ENCODE peak calls at places on chromosomes 12 and 14, in nine cellular contexts. N is stimulated activated CD8-positive, alpha-beta memory T cell treated with anti-CD3 and anti-CD28 coated beads, Interleukin-2, amount 100 ng/mL, for 1 hour; I is B cell; H is fibroblast of villous mesenchyme; B is stimulated activated CD4-positive, alpha-beta T cell treated with anti-CD3 and anti-CD28 coated beads, Interleukin-15, amount 100 ng/mL, for 1 hour; R is germinal center; Y is amniotic stem cell; C is NCI-H1048; P is kidney glomerular epithelial cell. A is an unnamed sample.

GRCh38 chr12:6376079-6376941 is 947 bp upstream of the SCNN1A start:
- DNase-seq in N (no peak), I (no peak), H (peak), B (no peak), R (no peak), Y (no peak), C (no peak), P (no peak), A (peak)

GRCh38 chr12:38711055-38711454 is 194.3 kb downstream of the CPNE8 start:
- DNase-seq in N (no peak), I (no peak), H (peak), B (no peak), R (no peak), Y (no peak), C (no peak), P (no peak), A (peak)

GRCh38 chr12:9813821-9814798 is 13.2 kb upstream of the KLRF1 start:
- DNase-seq in N (peak), I (peak), H (peak), B (peak), R (peak), Y (no peak), C (no peak), P (peak), A (peak)

GRCh38 chr14:102071283-102071998 is 15.4 kb downstream of the HSP90AA1 start:
- DNase-seq in N (no peak), I (no peak), H (no peak), B (no peak), R (no peak), Y (no peak), C (peak), P (no peak), A (no peak)

GRCh38 chr14:93103392-93104080 is 12.2 kb downstream of the ITPK1 start:
- DNase-seq in N (no peak), I (peak), H (peak), B (peak), R (peak), Y (no peak), C (no peak), P (no peak), A (peak)

GRCh38 chr14:65878586-65878985 is 466.1 kb downstream of the FUT8 start:
- DNase-seq in N (no peak), I (no peak), H (no peak), B (no peak), R (no peak), Y (no peak), C (no peak), P (no peak), A (no peak)

GRCh38 chr12:16225692-16226091 is 51.8 kb downstream of the SLC15A5 start:
- DNase-seq in N (no peak), I (no peak), H (no peak), B (no peak), R (no peak), Y (no peak), C (no peak), P (no peak), A (no peak)

GRCh38 chr12:31234955-31235867 is 90.7 kb downstream of the SINHCAF start:
- DNase-seq in N (no peak), I (no peak), H (peak), B (no peak), R (no peak), Y (no peak), C (no peak), P (no peak), A (no peak)

GRCh38 chr12:131366261-131366871 is 344.5 kb upstream of the SFSWAP start:
- DNase-seq in N (no peak), I (no peak), H (no peak), B (no peak), R (no peak), Y (no peak), C (no peak), P (peak), A (no peak)

GRCh38 chr12:47346251-47347019 is 266.7 kb upstream of the AMIGO2 start:
- DNase-seq in N (no peak), I (no peak), H (no peak), B (no peak), R (no peak), Y (no peak), C (no peak), P (no peak), A (no peak)

GRCh38 chr14:61476737-61477410 is 155.5 kb downstream of the PRKCH start:
- DNase-seq in N (no peak), I (peak), H (peak), B (no peak), R (peak), Y (no peak), C (no peak), P (peak), A (no peak)

GRCh38 chr14:104892517-104893434 is 27.7 kb downstream of the CEP170B start:
- DNase-seq in N (no peak), I (peak), H (no peak), B (no peak), R (no peak), Y (no peak), C (no peak), P (no peak), A (no peak)

GRCh38 chr12:57816855-57817151 is 1.7 kb downstream of the AVIL start:
- DNase-seq in N (no peak), I (no peak), H (peak), B (no peak), R (no peak), Y (no peak), C (no peak), P (no peak), A (no peak)

GRCh38 chr14:62592877-62593276 is 452.4 kb downstream of the KCNH5 start:
- DNase-seq in N (no peak), I (no peak), H (peak), B (no peak), R (no peak), Y (no peak), C (no peak), P (no peak), A (no peak)

GRCh38 chr14:23301969-23302289 is 730 bp downstream of the PPP1R3E start:
- DNase-seq in N (no peak), I (peak), H (no peak), B (no peak), R (no peak), Y (no peak), C (no peak), P (no peak), A (no peak)

GRCh38 chr12:82835217-82835616 is 148.5 kb downstream of the TMTC2 start:
- DNase-seq in N (no peak), I (no peak), H (peak), B (no peak), R (no peak), Y (peak), C (no peak), P (no peak), A (no peak)

GRCh38 chr14:76710093-76711010 is 50.9 kb upstream of the VASH1 start:
- DNase-seq in N (no peak), I (peak), H (peak), B (no peak), R (peak), Y (peak), C (no peak), P (peak), A (peak)

GRCh38 chr12:80195143-80195726 is 95.9 kb downstream of the OTOGL start:
- DNase-seq in N (no peak), I (no peak), H (peak), B (no peak), R (no peak), Y (peak), C (no peak), P (peak), A (peak)

GRCh38 chr12:16606201-16606849 is 363 bp upstream of the LMO3 start:
- DNase-seq in N (no peak), I (no peak), H (peak), B (no peak), R (no peak), Y (no peak), C (peak), P (no peak), A (peak)

GRCh38 chr14:67413806-67414769 is 2.1 kb upstream of the PLEK2 start:
- DNase-seq in N (no peak), I (no peak), H (peak), B (no peak), R (no peak), Y (no peak), C (no peak), P (peak), A (no peak)

GRCh38 chr12:105025890-105026289 is 39.8 kb downstream of the NOPCHAP1 start:
- DNase-seq in N (no peak), I (no peak), H (peak), B (no peak), R (no peak), Y (peak), C (no peak), P (no peak), A (no peak)

GRCh38 chr14:33646692-33647260 is 304.1 kb downstream of the EGLN3 start:
- DNase-seq in N (no peak), I (no peak), H (peak), B (no peak), R (no peak), Y (no peak), C (no peak), P (peak), A (no peak)

GRCh38 chr12:119457251-119457650 is 122.7 kb downstream of the CCDC60 start:
- DNase-seq in N (no peak), I (no peak), H (no peak), B (no peak), R (no peak), Y (no peak), C (no peak), P (no peak), A (no peak)

GRCh38 chr12:95182868-95183415 is 34.3 kb downstream of the FGD6 start:
- DNase-seq in N (no peak), I (no peak), H (peak), B (no peak), R (no peak), Y (peak), C (no peak), P (no peak), A (peak)

GRCh38 chr12:118377005-118377890 is 893 bp downstream of the SUDS3 start:
- DNase-seq in N (no peak), I (peak), H (no peak), B (no peak), R (peak), Y (no peak), C (no peak), P (no peak), A (peak)

GRCh38 chr12:53603196-53603595 is 23.0 kb downstream of the ATF7 start:
- DNase-seq in N (no peak), I (no peak), H (no peak), B (no peak), R (no peak), Y (no peak), C (no peak), P (no peak), A (no peak)

GRCh38 chr12:100857418-100857817 is 62.8 kb downstream of the ANO4 start:
- DNase-seq in N (no peak), I (no peak), H (no peak), B (no peak), R (no peak), Y (no peak), C (peak), P (no peak), A (no peak)

GRCh38 chr12:124861492-124861891 is 2.2 kb downstream of the SCARB1 start:
- DNase-seq in N (no peak), I (no peak), H (no peak), B (no peak), R (no peak), Y (no peak), C (no peak), P (no peak), A (no peak)

GRCh38 chr14:75833326-75834020 is 148.3 kb downstream of the TGFB3 start:
- DNase-seq in N (no peak), I (no peak), H (no peak), B (no peak), R (no peak), Y (peak), C (no peak), P (no peak), A (no peak)

GRCh38 chr12:93113317-93114006 is 184.4 kb upstream of the EEA1 start:
- DNase-seq in N (no peak), I (no peak), H (peak), B (no peak), R (no peak), Y (no peak), C (no peak), P (no peak), A (no peak)

GRCh38 chr12:121992059-121992879 is 29.4 kb upstream of the BCL7A start:
- DNase-seq in N (no peak), I (peak), H (peak), B (no peak), R (peak), Y (peak), C (no peak), P (peak), A (peak)

GRCh38 chr12:89339531-89339930 is 12.8 kb downstream of the DUSP6 start:
- DNase-seq in N (no peak), I (no peak), H (no peak), B (no peak), R (no peak), Y (no peak), C (no peak), P (no peak), A (no peak)

GRCh38 chr12:48350249-48351021 is at the start of gene ZNF641:
- DNase-seq in N (peak), I (peak), H (peak), B (peak), R (peak), Y (peak), C (peak), P (peak), A (peak)

GRCh38 chr14:26845106-26845818 is 247.4 kb upstream of the NOVA1 start:
- DNase-seq in N (no peak), I (no peak), H (no peak), B (no peak), R (no peak), Y (no peak), C (no peak), P (no peak), A (no peak)

A was measured in GM20000.